ENCODE peak calls at places on chromosomes 4 and X, in nine cellular contexts. T, L, Y, H, Z, C, O, B and Q are unnamed samples.

GRCh38 chr4:98728433-98728832 is 70.0 kb upstream of the TSPAN5 start:
- DNase-seq in T (no peak), L (no peak), Y (no peak), H (no peak), Z (peak; percentile 24), C (peak; percentile 83), O (no peak), B (no peak), Q (peak; percentile 5)

GRCh38 chr4:169668069-169668721 is 47.8 kb downstream of the CLCN3 start:
- DNase-seq in T (no peak), L (no peak), Y (no peak), H (no peak), Z (no peak), C (no peak), O (no peak), B (peak; percentile 35), Q (no peak)

GRCh38 chrX:108614616-108615015 is 121.7 kb downstream of the IRS4 start:
- DNase-seq in T (no peak), L (no peak), Y (no peak), H (no peak), Z (no peak), C (no peak), O (no peak), B (no peak), Q (no peak)

GRCh38 chr4:145619639-145619996 is 433 bp downstream of the MMAA start:
- DNase-seq in T (no peak), L (no peak), Y (no peak), H (no peak), Z (no peak), C (peak; percentile 62), O (peak; percentile 36), B (peak; percentile 88), Q (peak; percentile 21)

GRCh38 chrX:23732704-23733103 is 10.4 kb downstream of the ACOT9 start:
- DNase-seq in T (no peak), L (no peak), Y (no peak), H (no peak), Z (no peak), C (no peak), O (no peak), B (no peak), Q (no peak)

GRCh38 chr4:110196206-110196870 is 2.1 kb downstream of the ELOVL6 start:
- DNase-seq in T (peak; percentile 51), L (peak; percentile 90), Y (peak; percentile 8), H (peak; percentile 80), Z (peak; percentile 76), C (peak; percentile 51), O (peak; percentile 53), B (peak; percentile 65), Q (peak; percentile 48)

GRCh38 chrX:66751136-66751782 is 112.4 kb upstream of the EDA2R start:
- DNase-seq in T (no peak), L (no peak), Y (no peak), H (no peak), Z (no peak), C (no peak), O (no peak), B (no peak), Q (no peak)

GRCh38 chr4:56134272-56134671 is 185.5 kb downstream of the CEP135 start:
- DNase-seq in T (peak; percentile 19), L (peak; percentile 62), Y (no peak), H (no peak), Z (no peak), C (peak; percentile 94), O (no peak), B (peak; percentile 8), Q (peak; percentile 47)

GRCh38 chr4:74056114-74056857 is 17.8 kb upstream of the CXCL3 start:
- DNase-seq in T (no peak), L (no peak), Y (no peak), H (no peak), Z (peak; percentile 69), C (peak; percentile 57), O (no peak), B (no peak), Q (no peak)

GRCh38 chr4:83561381-83561780 is 25.5 kb downstream of the GPAT3 start:
- DNase-seq in T (no peak), L (no peak), Y (peak; percentile 31), H (no peak), Z (no peak), C (peak; percentile 71), O (no peak), B (peak; percentile 21), Q (no peak)

GRCh38 chrX:43566170-43566569 is 89.9 kb upstream of the MAOA start:
- DNase-seq in T (no peak), L (no peak), Y (no peak), H (no peak), Z (no peak), C (no peak), O (no peak), B (no peak), Q (no peak)

GRCh38 chr4:122710434-122711308 is 21.8 kb upstream of the BBS12 start:
- DNase-seq in T (no peak), L (no peak), Y (no peak), H (no peak), Z (no peak), C (peak; percentile 23), O (no peak), B (no peak), Q (no peak)

GRCh38 chr4:41594439-41594838 is 56.5 kb downstream of the LIMCH1 start:
- DNase-seq in T (peak; percentile 58), L (no peak), Y (peak; percentile 30), H (no peak), Z (no peak), C (peak; percentile 30), O (peak; percentile 16), B (peak; percentile 9), Q (peak; percentile 53)

GRCh38 chrX:95218964-95219363 is 1465.7 kb upstream of the DIAPH2 start:
- DNase-seq in T (no peak), L (no peak), Y (no peak), H (no peak), Z (no peak), C (no peak), O (no peak), B (no peak), Q (no peak)

GRCh38 chr4:6513678-6514077 is 41.3 kb upstream of the PPP2R2C start:
- DNase-seq in T (no peak), L (no peak), Y (no peak), H (no peak), Z (no peak), C (no peak), O (no peak), B (no peak), Q (no peak)

GRCh38 chrX:131746491-131746968 is 202.7 kb downstream of the OR13H1 start:
- DNase-seq in T (no peak), L (peak; percentile 66), Y (no peak), H (peak; percentile 93), Z (peak; percentile 48), C (peak; percentile 67), O (peak; percentile 87), B (peak; percentile 89), Q (peak; percentile 8)
- H3K4me3 ChIP-seq in T (peak overlapping the region; percentile 34), L (no peak overlapping the region), Y (peak overlapping the region; percentile 34), H (peak overlapping the region; percentile 67), Z (no peak overlapping the region), C (no peak overlapping the region), O (peak overlapping the region; percentile 33), B (no peak overlapping the region), Q (no peak overlapping the region)

DNA sequence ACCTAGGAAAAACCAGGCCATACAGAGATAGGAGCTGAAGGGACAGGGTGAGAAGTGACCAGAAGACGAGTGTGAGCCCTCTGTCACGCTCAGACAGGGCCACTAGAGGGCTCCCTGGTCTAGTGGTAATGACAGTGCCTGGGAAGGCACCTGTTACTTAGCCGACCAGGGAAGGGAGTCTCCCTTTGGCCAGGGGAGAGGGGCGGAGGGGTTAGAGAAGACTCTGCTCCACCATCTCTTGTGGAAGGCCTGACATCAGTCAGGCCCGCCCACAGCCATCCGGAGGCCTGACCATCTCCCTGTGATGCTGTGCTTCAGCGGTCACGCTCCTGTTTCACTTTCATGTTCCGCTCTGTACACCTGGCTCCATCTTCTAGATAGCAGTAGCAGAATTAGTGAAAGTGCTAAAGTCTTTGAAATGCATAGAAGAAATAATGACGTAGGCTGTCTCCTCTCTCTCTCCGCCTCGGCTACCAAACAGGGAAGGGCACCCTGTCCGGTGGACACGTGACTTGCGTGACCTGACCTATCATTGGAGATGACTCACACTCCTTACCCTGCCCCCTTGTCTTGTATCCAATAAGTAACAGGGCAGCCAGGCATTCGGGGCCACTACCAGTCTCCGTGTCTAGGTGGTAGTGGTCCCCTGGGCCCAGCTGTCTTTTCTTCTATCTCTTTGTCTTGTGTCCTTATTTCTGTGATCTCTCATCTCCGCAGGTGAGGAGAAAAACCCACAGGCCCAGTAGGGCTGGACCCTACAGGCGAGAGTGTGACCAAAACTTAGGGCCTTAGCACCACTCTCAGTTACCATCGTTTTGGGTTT is 26.7 kb downstream of the HTT-AS start:
- DNase-seq in T (peak; percentile 67), L (peak; percentile 93), Y (peak; percentile 76), H (peak; percentile 88), Z (peak; percentile 52), C (peak; percentile 28), O (peak; percentile 44), B (peak; percentile 84), Q (peak; percentile 62)
- H3K27ac ChIP-seq in T (no peak overlapping the region), L (no peak overlapping the region), Y (no peak overlapping the region), H (no peak overlapping the region), Z (no peak overlapping the region), C (no peak overlapping the region), O (no peak overlapping the region), B (no peak overlapping the region), Q (peak overlapping the region; percentile 60)

DNA sequence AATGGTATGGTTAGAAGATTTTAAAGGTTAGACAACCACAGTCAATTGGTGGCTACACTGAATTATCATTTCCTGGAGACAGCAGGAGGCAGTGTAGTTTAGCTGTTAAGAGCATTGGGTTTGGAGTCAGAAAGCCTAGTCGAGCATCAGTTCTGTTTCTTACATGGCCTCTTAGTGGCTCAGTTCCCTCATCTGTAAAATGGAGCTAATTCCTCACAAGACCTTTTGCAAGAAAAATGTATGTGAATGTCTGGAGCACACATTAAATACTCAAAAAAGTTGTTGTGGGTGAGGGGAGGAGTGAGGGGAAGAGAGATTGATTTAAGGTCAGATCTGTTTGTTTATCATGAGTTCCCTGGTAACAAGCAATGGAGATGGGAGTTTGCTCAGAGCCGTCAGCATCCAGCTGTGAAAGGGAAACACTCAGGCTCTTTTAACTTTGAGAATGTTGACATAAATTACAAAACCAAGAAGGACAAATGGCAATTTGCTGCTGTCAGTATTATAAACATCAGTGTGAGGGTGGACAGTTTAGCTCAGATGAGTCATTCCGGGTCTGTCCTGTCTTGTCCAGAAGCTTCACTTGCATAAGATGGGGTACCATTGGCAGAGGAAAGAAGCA is 98.2 kb upstream of the PGRMC2 start:
- DNase-seq in T (no peak), L (no peak), Y (no peak), H (no peak), Z (no peak), C (peak; percentile 63), O (no peak), B (no peak), Q (no peak)
- TF ChIP-seq CTCF in T (peak; percentile 12), L (peak; percentile 62), Y (no peak), H (peak; percentile 30), Z (peak; percentile 70), C (peak; percentile 39), O (peak; percentile 15), B (no peak), Q (no peak)

DNA sequence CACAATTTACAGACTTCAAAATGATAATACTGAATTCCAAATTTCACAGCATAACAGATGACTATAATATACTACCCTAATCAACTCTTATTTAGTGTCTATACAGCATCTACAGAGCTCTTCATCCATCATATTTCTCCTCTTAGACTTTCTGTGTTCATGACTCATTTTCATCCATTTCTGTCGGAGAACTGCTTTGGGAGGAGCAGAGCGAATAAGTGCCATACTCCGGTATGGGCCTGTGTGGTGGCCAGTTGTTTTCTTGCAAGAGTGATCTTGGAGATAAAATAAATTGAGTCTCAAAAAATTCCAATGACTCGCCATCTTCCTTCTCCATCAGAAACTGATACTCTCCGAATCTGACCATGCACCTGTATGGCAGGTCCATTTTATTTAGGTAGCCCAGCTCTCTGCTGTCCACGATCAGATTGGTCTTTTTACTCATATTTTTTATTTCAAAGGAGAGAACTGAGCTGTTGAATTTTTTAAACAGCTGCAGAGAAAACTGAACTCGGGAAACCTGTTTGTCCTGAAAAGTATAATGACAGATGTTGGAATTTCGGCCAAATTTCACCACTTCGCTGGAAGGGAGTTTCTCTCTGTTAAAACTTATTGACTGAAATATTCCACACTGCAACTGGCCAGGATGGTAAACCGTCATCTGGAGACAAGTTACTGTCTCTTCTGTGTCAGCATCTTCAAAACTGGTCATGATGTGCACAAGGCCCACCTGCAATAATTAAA is 7.8 kb downstream of the TIFA start:
- DNase-seq in T (no peak), L (no peak), Y (no peak), H (no peak), Z (no peak), C (no peak), O (no peak), B (peak; percentile 29), Q (no peak)
- H3K4me3 ChIP-seq in T (no peak overlapping the region), L (no peak overlapping the region), Y (no peak overlapping the region), H (no peak overlapping the region), Z (no peak overlapping the region), C (no peak overlapping the region), O (no peak overlapping the region), B (no peak overlapping the region), Q (no peak overlapping the region)